ENCODE peak calls at places on chromosome 17, in eight cellular contexts. S, L, A, T, U, F, O and B are unnamed samples.

GRCh38 chr17:13429201-13429600 is 172.5 kb downstream of the HS3ST3A1 start:
- DNase-seq in S (no peak), L (peak), A (no peak), T (no peak), U (no peak), F (no peak), O (no peak), B (no peak)

GRCh38 chr17:1485311-1485747 is 7.2 kb downstream of the MYO1C start:
- DNase-seq in S (peak), L (peak), A (peak), T (no peak), U (peak), F (no peak), O (peak), B (peak)

GRCh38 chr17:31580331-31581021 is 189.0 kb downstream of the RAB11FIP4 start:
- DNase-seq in S (no peak), L (peak), A (no peak), T (no peak), U (no peak), F (no peak), O (no peak), B (no peak)

GRCh38 chr17:58577696-58578095 is 63.3 kb upstream of the MTMR4 start:
- DNase-seq in S (peak), L (peak), A (peak), T (peak), U (peak), F (peak), O (peak), B (peak)

GRCh38 chr17:78342438-78343098 is 17.3 kb downstream of the SOCS3 start:
- DNase-seq in S (no peak), L (peak), A (no peak), T (no peak), U (peak), F (no peak), O (peak), B (peak)

GRCh38 chr17:49932131-49932723 is 36.8 kb upstream of the DLX4 start:
- DNase-seq in S (no peak), L (no peak), A (no peak), T (no peak), U (no peak), F (no peak), O (no peak), B (no peak)

GRCh38 chr17:77873518-77874302 is 84.8 kb upstream of the TNRC6C start:
- DNase-seq in S (no peak), L (no peak), A (no peak), T (no peak), U (no peak), F (no peak), O (no peak), B (no peak)

GRCh38 chr17:19646788-19647696 is 1.5 kb upstream of the ALDH3A2 start:
- DNase-seq in S (no peak), L (peak), A (no peak), T (peak), U (peak), F (peak), O (no peak), B (no peak)

GRCh38 chr17:47739150-47739549 is 6.1 kb downstream of the TBX21 start:
- DNase-seq in S (no peak), L (no peak), A (no peak), T (no peak), U (no peak), F (no peak), O (no peak), B (no peak)

GRCh38 chr17:63479495-63480184 is 2.8 kb downstream of the ACE start:
- DNase-seq in S (no peak), L (no peak), A (no peak), T (no peak), U (no peak), F (no peak), O (no peak), B (no peak)

DNA sequence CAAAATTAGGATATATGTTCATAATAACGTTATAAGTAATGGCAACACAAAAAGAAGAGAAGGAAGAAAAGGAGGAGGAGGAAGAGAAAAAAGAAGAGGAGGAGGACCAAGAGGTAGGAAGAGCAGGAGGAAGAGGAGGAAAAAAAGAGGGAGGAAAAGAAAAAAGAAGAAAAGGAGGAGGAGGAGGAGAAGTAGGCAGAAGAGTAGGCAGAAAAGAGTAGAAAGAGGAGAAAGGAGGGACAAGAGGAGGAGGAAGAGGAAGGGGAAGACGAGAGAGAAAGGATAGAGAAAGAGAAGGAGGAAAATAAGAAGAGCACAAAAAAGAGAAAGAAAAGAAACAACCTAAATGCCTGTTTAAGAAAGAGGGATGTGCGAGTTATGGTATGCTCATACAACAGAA is 5.6 kb upstream of the CD300LB start:
- DNase-seq in S (no peak), L (no peak), A (no peak), T (no peak), U (no peak), F (no peak), O (no peak), B (no peak)
- H3K4me3 ChIP-seq in S (no peak), L (no peak), A (no peak), T (no peak), U (no peak), F (no peak), O (no peak), B (no peak)

DNA sequence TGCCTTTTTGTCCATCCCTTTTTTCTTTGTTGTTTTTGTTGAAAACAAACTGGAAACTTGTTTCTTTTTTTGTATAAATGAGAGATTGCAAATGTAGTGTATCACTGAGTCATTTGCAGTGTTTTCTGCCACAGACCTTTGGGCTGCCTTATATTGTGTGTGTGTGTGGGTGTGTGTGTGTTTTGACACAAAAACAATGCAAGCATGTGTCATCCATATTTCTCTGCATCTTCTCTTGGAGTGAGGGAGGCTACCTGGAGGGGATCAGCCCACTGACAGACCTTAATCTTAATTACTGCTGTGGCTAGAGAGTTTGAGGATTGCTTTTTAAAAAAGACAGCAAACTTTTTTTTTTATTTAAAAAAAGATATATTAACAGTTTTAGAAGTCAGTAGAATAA is 4.9 kb downstream of the SOX9 start:
- DNase-seq in S (no peak), L (no peak), A (no peak), T (no peak), U (no peak), F (no peak), O (no peak), B (no peak)
- H3K27ac ChIP-seq in S (no peak), L (no peak), A (no peak), T (no peak), U (no peak), F (no peak), O (peak), B (peak)

DNA sequence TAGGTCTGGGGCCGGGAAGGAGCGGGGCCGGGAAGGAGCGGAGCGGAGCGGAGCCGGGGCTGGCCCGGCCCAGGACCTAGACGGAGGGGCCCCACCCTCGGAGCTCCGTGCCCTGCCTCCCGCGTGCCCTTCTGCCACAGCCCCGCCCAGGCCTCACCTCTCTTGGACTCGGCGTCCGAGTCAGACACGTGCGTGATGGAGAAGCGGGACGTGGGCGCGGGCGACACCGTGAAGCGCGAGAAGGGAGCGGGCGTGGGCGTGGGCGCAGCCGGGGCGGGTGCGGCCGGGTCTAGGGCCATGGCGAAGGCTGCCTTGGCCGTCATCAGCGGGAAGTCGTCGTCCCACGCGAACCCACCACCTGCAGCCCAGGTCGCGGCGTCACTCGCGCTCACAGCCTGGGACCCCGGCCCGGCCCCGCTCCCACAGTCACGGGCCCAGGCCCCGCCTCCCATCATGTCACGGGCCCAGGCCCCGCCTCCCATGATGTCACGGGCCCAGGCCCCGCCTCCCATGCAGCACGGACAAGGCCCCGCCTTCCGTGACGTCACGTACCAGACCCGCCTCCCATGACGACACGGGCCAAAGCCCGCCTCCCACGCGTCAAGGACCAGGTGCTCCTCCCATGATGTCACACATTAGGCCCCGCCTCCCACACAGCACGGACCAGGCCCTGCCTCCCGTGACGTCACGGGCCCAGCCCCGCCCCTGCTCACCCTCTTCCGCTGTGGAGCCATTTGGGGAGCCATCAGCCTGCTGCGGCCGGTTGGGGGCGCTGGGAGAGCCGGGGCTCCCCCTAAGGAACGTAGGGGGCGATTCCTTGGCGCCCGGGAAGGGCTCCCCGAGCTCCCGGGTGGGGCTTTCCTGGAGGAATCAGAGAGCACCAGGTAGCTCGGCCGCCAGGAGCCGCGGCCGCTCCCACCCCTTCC is 45.8 kb upstream of the PVALEF start:
- DNase-seq in S (peak), L (peak), A (peak), T (peak), U (peak), F (peak), O (peak), B (peak)
- H3K4me3 ChIP-seq in S (no peak), L (peak), A (peak), T (no peak), U (peak), F (no peak), O (peak), B (no peak)

GRCh38 chr17:72466199-72466598 is 345.4 kb downstream of the SOX9 start:
- DNase-seq in S (no peak), L (peak), A (no peak), T (no peak), U (no peak), F (no peak), O (no peak), B (no peak)
- H3K27ac ChIP-seq in S (no peak), L (no peak), A (no peak), T (no peak), U (no peak), F (no peak), O (no peak), B (no peak)

DNA sequence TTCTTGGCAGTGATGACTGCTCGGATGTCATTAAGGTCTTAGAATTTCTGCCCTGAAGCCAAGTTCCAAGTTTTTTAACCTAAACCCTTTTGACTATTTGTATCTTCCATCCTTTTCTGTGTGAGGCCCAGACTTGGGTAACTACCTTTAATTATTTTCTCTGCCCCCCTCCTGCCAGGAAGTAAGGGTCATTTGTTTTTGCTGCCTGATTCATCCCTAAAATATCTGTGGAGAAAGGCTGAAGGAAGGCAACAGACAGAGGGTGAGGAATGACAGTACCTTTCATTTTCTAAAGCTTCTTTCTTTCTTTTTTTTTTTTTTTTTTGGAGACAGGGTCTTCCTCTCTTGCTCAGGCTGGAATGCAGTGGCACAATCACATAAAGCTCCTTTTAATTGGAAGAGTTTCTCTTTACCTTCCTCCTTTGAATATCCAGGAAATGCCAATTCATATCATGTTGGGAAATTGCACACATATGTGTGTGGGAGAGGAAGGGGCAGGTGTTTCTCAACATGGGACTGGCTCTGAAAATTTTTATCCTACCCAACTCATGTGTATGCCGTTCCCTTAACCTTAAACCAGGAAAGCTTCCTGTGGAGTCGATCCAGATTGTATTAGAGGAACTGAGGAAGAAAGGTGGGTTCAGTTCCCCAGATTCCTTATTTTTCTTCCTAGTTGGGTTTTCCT is 959 bp downstream of the VPS25 start:
- DNase-seq in S (no peak), L (no peak), A (no peak), T (no peak), U (no peak), F (no peak), O (no peak), B (no peak)
- H3K4me3 ChIP-seq in S (peak), L (peak), A (peak), T (peak), U (peak), F (peak), O (peak), B (peak)

DNA sequence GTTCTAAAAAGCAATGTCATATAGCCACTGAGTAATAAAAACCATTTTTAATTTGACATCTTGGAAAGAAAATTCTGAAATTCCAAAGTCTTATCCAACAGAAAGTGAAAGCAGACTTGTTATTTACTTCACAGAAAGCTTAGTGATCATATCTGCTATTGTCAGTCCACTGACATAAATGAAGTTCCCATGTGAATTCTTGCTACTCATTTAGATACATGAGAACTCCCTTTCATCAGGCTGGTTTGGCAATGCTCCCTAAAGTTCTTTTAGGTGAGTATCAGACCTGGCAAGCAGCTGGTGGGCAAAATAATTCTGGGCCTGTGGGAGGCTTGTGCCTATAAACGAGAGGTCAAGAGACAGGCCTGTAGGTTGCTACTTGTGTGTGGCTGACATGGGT is 23.4 kb downstream of the NME2 start:
- DNase-seq in S (no peak), L (no peak), A (no peak), T (no peak), U (no peak), F (no peak), O (no peak), B (no peak)
- H3K27ac ChIP-seq in S (no peak), L (no peak), A (no peak), T (no peak), U (no peak), F (no peak), O (no peak), B (no peak)

GRCh38 chr17:82592751-82593589 is 55.3 kb downstream of the WDR45B start:
- DNase-seq in S (peak), L (peak), A (peak), T (peak), U (peak), F (peak), O (peak), B (peak)
- H3K4me3 ChIP-seq in S (peak), L (peak), A (no peak), T (peak), U (peak), F (peak), O (peak), B (peak)

GRCh38 chr17:43040655-43041054 is 15.6 kb downstream of the RND2 start:
- DNase-seq in S (no peak), L (no peak), A (no peak), T (no peak), U (no peak), F (peak), O (no peak), B (no peak)
- H3K27ac ChIP-seq in S (no peak), L (no peak), A (no peak), T (no peak), U (peak), F (peak), O (no peak), B (no peak)